ENCODE peak calls at places on chromosomes 5 and 9, in five cellular contexts. A is fibroblast of the conjunctiva; G is endothelial cell; B is CD8-positive, alpha-beta memory T cell; C is naive thymus-derived CD8-positive, alpha-beta T cell. E is an unnamed sample.

GRCh38 chr5:10354048-10354872 is 765 bp downstream of the MARCHF6 start:
- DNase-seq in A (no peak), G (peak; percentile 68), B (peak; percentile 21), C (peak; percentile 25), E (no peak)

GRCh38 chr5:78647838-78648358 is 674 bp downstream of the LHFPL2 start:
- DNase-seq in A (no peak), G (peak; percentile 59), B (no peak), C (no peak), E (no peak)

GRCh38 chr9:124660341-124660801 is 110.7 kb downstream of the NR6A1 start:
- DNase-seq in A (peak; percentile 17), G (peak; percentile 28), B (no peak), C (no peak), E (peak; percentile 17)

GRCh38 chr5:100856462-100856861 is 46.6 kb downstream of the ST8SIA4 start:
- DNase-seq in A (no peak), G (no peak), B (no peak), C (no peak), E (no peak)

GRCh38 chr9:804026-804425 is 37.5 kb upstream of the DMRT1 start:
- DNase-seq in A (no peak), G (no peak), B (no peak), C (no peak), E (no peak)

GRCh38 chr9:70835323-70835722 is 286.1 kb downstream of the TRPM3 start:
- DNase-seq in A (no peak), G (no peak), B (no peak), C (no peak), E (no peak)

GRCh38 chr9:37760416-37761165 is 7.0 kb downstream of the TRMT10B start:
- DNase-seq in A (no peak), G (no peak), B (no peak), C (no peak), E (peak; percentile 51)

GRCh38 chr5:1185652-1186350 is 15.6 kb upstream of the SLC6A19 start:
- DNase-seq in A (no peak), G (no peak), B (no peak), C (no peak), E (no peak)

GRCh38 chr9:36798350-36799065 is 225.8 kb downstream of the MELK start:
- DNase-seq in A (no peak), G (peak; percentile 38), B (no peak), C (no peak), E (no peak)

GRCh38 chr5:115532517-115532916 is 12.1 kb downstream of the FEM1C start:
- DNase-seq in A (no peak), G (no peak), B (no peak), C (no peak), E (no peak)

GRCh38 chr5:172162348-172162747 is 25.7 kb downstream of the STK10 start:
- DNase-seq in A (no peak), G (no peak), B (no peak), C (no peak), E (no peak)

GRCh38 chr5:41863871-41864486 is 6.2 kb downstream of the OXCT1 start:
- DNase-seq in A (no peak), G (no peak), B (no peak), C (no peak), E (peak; percentile 19)

GRCh38 chr9:17005085-17005484 is 129.8 kb upstream of the CNTLN start:
- DNase-seq in A (peak; percentile 81), G (no peak), B (no peak), C (no peak), E (peak; percentile 69)

GRCh38 chr5:181181650-181182565 is 23.1 kb downstream of the TRIM7 start:
- DNase-seq in A (peak; percentile 56), G (peak; percentile 72), B (peak; percentile 49), C (peak; percentile 64), E (no peak)

GRCh38 chr5:127858116-127858784 is 155.1 kb downstream of the CCDC192 start:
- DNase-seq in A (no peak), G (no peak), B (no peak), C (no peak), E (no peak)

GRCh38 chr5:1492757-1493156 is 31.0 kb downstream of the LPCAT1 start:
- DNase-seq in A (no peak), G (no peak), B (no peak), C (no peak), E (no peak)

GRCh38 chr9:129287595-129288305 is 109.7 kb upstream of the IER5L start:
- DNase-seq in A (no peak), G (no peak), B (no peak), C (no peak), E (no peak)

GRCh38 chr9:16398676-16399075 is 471.8 kb downstream of the BNC2 start:
- DNase-seq in A (no peak), G (no peak), B (no peak), C (no peak), E (no peak)

GRCh38 chr9:116791314-116791713 is 104.2 kb downstream of the TRIM32 start:
- DNase-seq in A (no peak), G (no peak), B (no peak), C (no peak), E (no peak)

GRCh38 chr9:70470050-70471015 is 55.9 kb upstream of the KLF9 start:
- DNase-seq in A (no peak), G (no peak), B (no peak), C (no peak), E (no peak)

GRCh38 chr5:67577424-67577823 is 380.8 kb upstream of the CD180 start:
- DNase-seq in A (no peak), G (no peak), B (no peak), C (no peak), E (peak; percentile 21)

GRCh38 chr9:126860757-126861466 is 473 bp downstream of the ZBTB34 start:
- DNase-seq in A (no peak), G (peak; percentile 48), B (no peak), C (no peak), E (no peak)

E was measured in skeletal muscle cell.